ENCODE peak calls at places on chromosomes 3 and 15, in eight cellular contexts. X is Panc1, S is transverse colon, L is stomach, E is heart right ventricle, M is PC-9, F is lower lobe of right lung, U is PC-3. W is an unnamed sample. For H3K36me3, the result is how much of the 10 kb centered on the place peaks cover.

GRCh38 chr3:39273119-39273518 is 6.7 kb downstream of the CX3CR1 start:
- DNase-seq in X (no peak), L (no peak), U (no peak), S (no peak), F (no peak), M (no peak), E (no peak), W (no peak)

GRCh38 chr3:130517541-130517940 is 564 bp downstream of the COL6A6 start:
- DNase-seq in E (no peak), U (no peak), L (no peak), S (no peak), X (no peak), M (no peak), F (no peak), W (no peak)

GRCh38 chr15:60362318-60363023 is 35.3 kb downstream of the ANXA2 start:
- DNase-seq in X (peak), U (peak), F (no peak), S (no peak), E (no peak), M (peak), L (no peak), W (no peak)

GRCh38 chr3:58260261-58260731 is 22.7 kb downstream of the ABHD6 start:
- DNase-seq in X (peak), U (peak), M (peak), F (no peak), S (no peak), E (no peak), L (no peak), W (no peak)

GRCh38 chr15:68599560-68600071 is 20.8 kb downstream of the CORO2B start:
- DNase-seq in X (no peak), M (no peak), S (no peak), E (no peak), L (no peak), F (no peak), U (no peak), W (peak)

GRCh38 chr3:155497930-155498647 is 204.6 kb upstream of the STRIT1 start:
- DNase-seq in E (no peak), M (peak), X (peak), U (peak), F (no peak), S (no peak), L (no peak), W (no peak)

GRCh38 chr3:23288286-23288685 is 85.2 kb downstream of the UBE2E2 start:
- DNase-seq in E (no peak), X (no peak), F (no peak), L (no peak), U (peak), M (no peak), S (no peak), W (no peak)

GRCh38 chr15:89059006-89059405 is 29.2 kb upstream of the ABHD2 start:
- DNase-seq in L (no peak), E (no peak), S (no peak), F (no peak), U (no peak), M (no peak), X (no peak), W (peak)

GRCh38 chr15:35043380-35044095 is 41.6 kb downstream of the NANOGP8 start:
- DNase-seq in L (no peak), M (no peak), S (no peak), F (no peak), E (no peak), U (no peak), X (no peak), W (no peak)

GRCh38 chr15:89385596-89386242 is 51.1 kb upstream of the POLG start:
- DNase-seq in M (no peak), F (no peak), L (no peak), U (peak), E (no peak), X (no peak), S (no peak), W (no peak)

GRCh38 chr3:96209703-96210102 is 604.7 kb upstream of the EPHA6 start:
- DNase-seq in F (no peak), E (no peak), X (no peak), U (peak), L (no peak), S (no peak), M (peak), W (no peak)

GRCh38 chr3:129383292-129383860 is 45.1 kb downstream of the EFCAB12 start:
- DNase-seq in X (peak), M (peak), L (peak), E (peak), U (peak), S (peak), F (no peak), W (no peak)

GRCh38 chr15:53837263-53837662 is 77.8 kb upstream of the WDR72 start:
- DNase-seq in E (no peak), S (peak), M (no peak), X (no peak), F (peak), U (peak), L (peak), W (no peak)

GRCh38 chr3:131735121-131735520 is 232.3 kb upstream of the MRPL3 start:
- DNase-seq in E (no peak), L (no peak), S (no peak), F (no peak), U (no peak), M (no peak), X (no peak), W (no peak)

GRCh38 chr3:171055336-171056178 is 29.0 kb upstream of the SLC2A2 start:
- DNase-seq in F (no peak), U (peak), L (no peak), S (no peak), X (no peak), M (peak), E (no peak), W (no peak)

GRCh38 chr15:73922186-73923151 is 3.8 kb upstream of the LOXL1 start:
- DNase-seq in U (no peak), S (no peak), F (peak), L (no peak), M (no peak), E (peak), X (no peak), W (no peak)

GRCh38 chr3:72679540-72680198 is 168.6 kb downstream of the SHQ1 start:
- DNase-seq in M (no peak), L (no peak), F (no peak), X (no peak), S (no peak), E (no peak), U (no peak), W (no peak)

GRCh38 chr3:32148356-32148755 is 41.9 kb downstream of the GPD1L start:
- DNase-seq in M (no peak), L (no peak), F (no peak), E (no peak), S (no peak), X (no peak), U (no peak), W (no peak)

GRCh38 chr15:73368301-73369072 is at the start of gene HCN4:
- DNase-seq in F (no peak), S (no peak), M (no peak), X (no peak), E (no peak), L (no peak), U (no peak), W (no peak)

GRCh38 chr3:162719684-162720341 is 1223.2 kb downstream of the OTOL1 start:
- DNase-seq in M (peak), X (peak), S (no peak), E (no peak), L (no peak), U (peak), F (no peak), W (no peak)

GRCh38 chr3:182713743-182714517 is 79.4 kb upstream of the ATP11B start:
- DNase-seq in U (peak), X (peak), F (no peak), M (peak), S (no peak), L (no peak), E (no peak), W (no peak)

GRCh38 chr3:65672876-65673815 is 365.6 kb downstream of the MAGI1 start:
- DNase-seq in E (peak), M (peak), U (peak), L (peak), X (peak), S (peak), F (peak), W (no peak)

GRCh38 chr3:108062051-108062450 is 28.8 kb downstream of the CD47 start:
- DNase-seq in E (no peak), L (no peak), U (no peak), X (no peak), M (no peak), F (no peak), S (no peak), W (no peak)

GRCh38 chr15:80580107-80580506 is 115.0 kb upstream of the ABHD17C start:
- DNase-seq in U (peak), M (peak), X (no peak), S (no peak), F (no peak), L (no peak), E (no peak), W (peak)

GRCh38 chr15:78415284-78415683 is 22.7 kb upstream of the IREB2 start:
- DNase-seq in M (no peak), S (no peak), E (no peak), F (no peak), U (peak), L (no peak), X (no peak), W (no peak)

GRCh38 chr3:52244061-52244628 is 1.4 kb upstream of the PPM1M start:
- DNase-seq in U (peak), X (no peak), E (peak), S (peak), L (peak), F (peak), M (peak), W (peak)

GRCh38 chr3:121855555-121855954 is 20.5 kb downstream of the EAF2 start:
- DNase-seq in S (no peak), U (peak), E (no peak), F (no peak), M (no peak), X (no peak), L (no peak), W (no peak)

GRCh38 chr15:90982135-90982534 is 12.2 kb downstream of the PRC1 start:
- DNase-seq in U (no peak), S (no peak), F (no peak), L (no peak), X (no peak), M (no peak), E (no peak), W (no peak)

GRCh38 chr3:99503350-99503749 is 135.0 kb upstream of the COL8A1 start:
- DNase-seq in X (no peak), E (peak), F (no peak), L (no peak), M (no peak), U (no peak), S (no peak), W (no peak)

GRCh38 chr3:129313983-129314756 is 35.5 kb downstream of the HMCES start:
- DNase-seq in F (no peak), M (no peak), L (no peak), U (peak), S (peak), E (no peak), X (no peak), W (no peak)

GRCh38 chr3:4722103-4722502 is 229.0 kb downstream of the ITPR1 start:
- DNase-seq in F (no peak), X (no peak), U (peak), E (peak), S (peak), M (peak), L (no peak), W (no peak)

GRCh38 chr3:108117245-108117644 is 26.4 kb upstream of the CD47 start:
- DNase-seq in U (peak), S (no peak), F (no peak), M (no peak), X (no peak), E (no peak), L (no peak), W (no peak)

GRCh38 chr3:126536126-126536525 is 12.2 kb downstream of the CHST13 start:
- DNase-seq in U (no peak), L (no peak), M (no peak), E (no peak), F (peak), S (no peak), X (no peak), W (peak)

GRCh38 chr3:53164911-53165310 is 3.9 kb downstream of the PRKCD start:
- DNase-seq in L (no peak), X (no peak), M (no peak), E (no peak), S (no peak), F (no peak), U (no peak), W (no peak)

GRCh38 chr3:78204977-78205376 is 1165.1 kb downstream of the ROBO2 start:
- DNase-seq in F (no peak), M (no peak), U (peak), X (no peak), E (peak), L (no peak), S (no peak), W (no peak)

GRCh38 chr15:49101536-49101935 is 53.9 kb downstream of the COPS2 start:
- DNase-seq in E (no peak), F (no peak), U (no peak), S (no peak), X (no peak), M (no peak), L (no peak), W (no peak)
- H3K36me3 ChIP-seq in E (under half), F (under half), U (under half), S (under half), X (under half), M (under half), L (under half), W (under half)

GRCh38 chr3:186193534-186194450 is 84.9 kb upstream of the ETV5 start:
- DNase-seq in M (no peak), F (peak), S (no peak), U (no peak), X (no peak), L (no peak), E (no peak), W (no peak)
- H3K4me3 ChIP-seq in M (no peak), F (peak), S (peak), U (no peak), X (no peak), L (peak), E (peak), W (peak)

GRCh38 chr3:46936733-46937250 is 39.8 kb downstream of the CCDC12 start:
- DNase-seq in F (peak), X (no peak), S (peak), L (no peak), E (no peak), U (no peak), M (no peak), W (no peak)

GRCh38 chr3:46935989-46936620 is 40.4 kb downstream of the CCDC12 start:
- DNase-seq in L (no peak), X (no peak), F (peak), M (no peak), U (no peak), E (no peak), S (no peak), W (no peak)

GRCh38 chr3:46934508-46935167 is 41.9 kb downstream of the CCDC12 start:
- DNase-seq in M (no peak), E (peak), F (peak), U (peak), X (peak), L (no peak), S (no peak), W (no peak)

GRCh38 chr3:46934067-46934466 is 42.5 kb downstream of the CCDC12 start:
- DNase-seq in E (no peak), M (no peak), F (peak), S (no peak), L (no peak), U (no peak), X (no peak), W (no peak)

DNA sequence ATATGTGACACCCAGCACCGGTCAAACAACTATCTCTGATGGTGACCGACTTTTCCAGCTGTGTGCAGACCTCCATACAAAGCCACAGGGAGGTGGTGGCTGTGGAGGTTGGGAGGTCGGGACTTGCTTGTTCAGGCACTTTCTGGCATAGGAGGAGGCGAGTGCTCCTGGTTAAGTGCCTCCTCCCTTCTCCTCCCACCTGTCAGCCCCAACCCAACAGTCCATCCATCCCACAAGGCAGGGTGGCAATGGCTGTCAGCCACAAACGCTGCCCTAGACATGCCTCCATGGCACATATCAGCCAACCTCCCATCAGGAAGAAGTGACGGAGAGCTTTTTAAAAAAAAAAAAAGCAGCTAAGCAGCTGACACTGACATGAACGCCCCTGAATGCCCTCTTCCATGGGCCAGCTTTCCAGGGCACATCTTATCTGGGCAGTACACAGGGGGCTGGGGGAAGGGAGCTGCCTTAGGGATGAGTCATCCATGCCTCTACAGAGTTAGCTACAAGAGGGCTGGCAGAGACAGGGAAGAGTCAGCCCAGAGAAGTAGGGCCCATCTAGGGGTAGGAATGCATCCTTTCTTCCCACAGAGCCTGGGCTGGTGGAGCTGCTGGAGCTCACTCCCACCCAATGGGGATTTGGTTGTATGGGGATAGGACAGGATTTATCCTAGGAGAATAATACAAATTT is 41.2 kb downstream of the CCDC12 start:
- DNase-seq in U (peak), S (peak), X (peak), E (peak), M (peak), L (peak), F (peak), W (peak)
- TF ChIP-seq CTCF in U (peak), S (peak), X (no peak), E (peak), M (peak), L (peak), F (peak), W (peak)

DNA sequence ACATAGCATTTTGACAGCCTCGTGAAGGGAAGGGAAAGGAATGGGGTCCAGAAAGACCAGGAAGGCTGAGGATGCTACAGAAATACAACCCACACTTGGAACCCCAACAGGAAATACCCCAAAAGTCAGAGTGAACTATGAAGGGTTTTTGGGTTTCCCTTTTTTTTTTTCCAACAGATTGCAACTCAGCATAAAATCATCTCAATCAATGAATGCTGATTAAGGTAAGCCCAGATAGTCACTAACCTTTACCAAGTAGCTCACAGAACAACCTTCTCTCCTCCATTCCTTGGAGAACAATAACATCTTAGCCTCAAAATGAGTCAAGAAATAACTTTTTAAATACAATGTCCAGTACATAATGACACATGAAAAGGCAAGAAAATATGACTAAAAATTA is 93.7 kb upstream of the OCA2 start:
- DNase-seq in U (no peak), X (no peak), M (no peak), L (no peak), E (no peak), F (no peak), S (no peak), W (no peak)
- H3K36me3 ChIP-seq in U (under half), X (under half), M (under half), L (half or more), E (under half), F (half or more), S (under half), W (half or more)

GRCh38 chr3:194604126-194604525 is 29.1 kb downstream of the TMEM44 start:
- DNase-seq in E (no peak), M (no peak), U (no peak), S (no peak), L (no peak), F (no peak), X (no peak), W (no peak)

GRCh38 chr3:194606941-194607340 is 26.3 kb downstream of the TMEM44 start:
- DNase-seq in X (no peak), M (no peak), E (no peak), F (no peak), L (no peak), U (no peak), S (no peak), W (no peak)

GRCh38 chr3:194606163-194606562 is 27.1 kb downstream of the TMEM44 start:
- DNase-seq in E (no peak), F (no peak), S (no peak), X (no peak), M (no peak), U (no peak), L (no peak), W (no peak)

GRCh38 chr3:194602580-194603300 is 30.5 kb downstream of the TMEM44 start:
- DNase-seq in S (no peak), M (no peak), L (no peak), E (no peak), F (no peak), U (no peak), X (no peak), W (no peak)

GRCh38 chr3:194604837-194605236 is 28.4 kb downstream of the TMEM44 start:
- DNase-seq in E (no peak), F (no peak), U (peak), M (no peak), X (no peak), S (no peak), L (no peak), W (no peak)
- H3K4me3 ChIP-seq in E (no peak), F (no peak), U (no peak), M (no peak), X (no peak), S (no peak), L (no peak), W (no peak)

DNA sequence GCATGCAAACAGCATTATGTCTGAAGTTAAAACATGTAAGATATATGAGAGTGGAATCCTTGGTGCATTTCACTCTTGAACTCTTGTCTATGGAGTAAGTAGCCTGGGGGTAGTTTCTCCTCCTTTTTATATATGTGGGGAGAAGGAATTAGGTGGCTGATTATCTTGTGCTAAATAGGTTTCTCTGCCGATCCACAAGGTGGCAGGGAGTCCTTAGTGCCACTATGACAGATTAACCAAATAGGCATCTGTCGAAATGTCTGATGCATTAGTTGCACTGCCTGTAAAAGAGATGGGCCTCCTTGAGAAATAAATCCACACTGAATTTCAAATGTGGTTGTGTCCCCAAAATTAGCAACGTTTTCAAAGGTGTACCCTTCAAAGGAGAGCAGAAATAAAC is 170.1 kb downstream of the CNTN4 start:
- DNase-seq in S (no peak), M (no peak), F (no peak), L (no peak), U (no peak), X (no peak), E (no peak), W (no peak)
- TF ChIP-seq CTCF in S (no peak), M (no peak), F (no peak), L (no peak), U (no peak), X (peak), E (peak), W (no peak)

W was measured in RWPE2.